ENCODE peak calls at places on chromosome 9, in four cellular contexts. Q is H1, X is trophoblast cell, D is H9. J is an unnamed sample. For H3K79me2, the result is how much of the 10 kb centered on the place peaks cover.

GRCh38 chr9:37943329-37944265 is 39.7 kb upstream of the SLC25A51 start:
- DNase-seq in Q (no peak), X (peak), D (no peak), J (peak)

GRCh38 chr9:135552021-135552697 is 6.2 kb downstream of the OBP2A start:
- DNase-seq in Q (no peak), X (no peak), D (no peak), J (no peak)

GRCh38 chr9:121612511-121612998 is 38.9 kb upstream of the DAB2IP start:
- DNase-seq in Q (no peak), X (peak), D (peak), J (peak)

GRCh38 chr9:79611091-79611614 is 39.4 kb downstream of the TLE4 start:
- DNase-seq in Q (no peak), X (no peak), D (no peak), J (peak)

GRCh38 chr9:129052592-129052991 is 16.2 kb downstream of the MIGA2 start:
- DNase-seq in Q (no peak), X (peak), D (no peak), J (no peak)

GRCh38 chr9:94826644-94827410 is 100.3 kb downstream of the AOPEP start:
- DNase-seq in Q (peak), X (no peak), D (no peak), J (no peak)

GRCh38 chr9:134571326-134571871 is 70.2 kb upstream of the COL5A1 start:
- DNase-seq in Q (peak), X (no peak), D (no peak), J (no peak)

GRCh38 chr9:127116946-127117345 is 5.5 kb downstream of the ANGPTL2 start:
- DNase-seq in Q (no peak), X (no peak), D (no peak), J (peak)

GRCh38 chr9:105700598-105701544 is 6.5 kb downstream of the TMEM38B start:
- DNase-seq in Q (no peak), X (no peak), D (no peak), J (no peak)

GRCh38 chr9:6680797-6681146 is 35.2 kb upstream of the GLDC start:
- DNase-seq in Q (no peak), X (no peak), D (no peak), J (no peak)

DNA sequence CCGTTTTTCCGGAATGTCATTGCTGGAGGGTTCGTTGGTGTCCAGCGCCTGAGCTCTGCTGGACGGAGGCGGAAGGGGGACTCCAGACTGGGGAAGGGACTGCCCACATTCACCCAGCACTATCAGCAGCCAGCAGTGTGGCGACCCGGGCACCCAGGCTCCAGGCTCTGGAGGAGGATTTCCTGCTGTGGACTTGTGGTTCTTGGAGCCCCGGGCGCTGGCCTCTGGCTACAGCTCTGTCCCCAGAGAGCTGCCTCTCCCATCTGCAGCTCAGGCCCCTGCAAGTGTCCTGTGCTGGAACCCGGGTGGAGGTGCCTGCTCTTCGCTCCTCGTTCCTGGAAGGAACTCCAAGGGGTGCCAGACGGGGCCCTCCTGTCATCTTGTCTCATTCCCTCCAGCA is 152.6 kb downstream of the RGS3 start:
- DNase-seq in Q (peak), X (no peak), D (no peak), J (no peak)
- H2BK120ac ChIP-seq in Q (no peak), X (peak), D (no peak), J (no peak)

GRCh38 chr9:99146574-99146973 is 41.7 kb downstream of the TGFBR1 start:
- DNase-seq in Q (no peak), X (no peak), D (no peak), J (no peak)
- H3K79me2 ChIP-seq in Q (under half), X (under half), D (under half), J (under half)

DNA sequence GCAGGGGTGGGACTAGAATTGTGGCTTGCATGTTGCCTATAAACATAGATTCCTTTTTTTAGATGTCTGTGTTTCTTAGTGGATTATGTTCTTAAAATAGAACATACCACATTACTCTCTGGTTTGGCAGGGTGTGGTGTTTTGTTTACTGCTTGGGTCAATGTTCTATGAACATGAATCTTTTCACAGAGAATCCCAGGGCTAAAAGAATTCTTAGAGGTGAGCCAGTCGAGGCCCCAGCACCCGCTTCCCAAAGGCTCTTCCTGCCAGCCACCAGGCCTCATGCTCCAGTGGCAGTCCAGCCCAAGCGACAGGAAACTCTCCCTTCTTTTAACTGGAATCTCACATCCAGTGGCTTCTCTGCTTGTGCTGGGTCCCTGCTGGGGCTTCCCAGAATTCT is 126.6 kb downstream of the C9orf152 start:
- DNase-seq in Q (no peak), X (no peak), D (no peak), J (peak)
- H2BK120ac ChIP-seq in Q (no peak), X (no peak), D (no peak), J (no peak)

GRCh38 chr9:132002827-132003704 is 76.6 kb downstream of the MED27 start:
- DNase-seq in Q (no peak), X (no peak), D (no peak), J (no peak)
- H3K79me2 ChIP-seq in Q (under half), X (under half), D (under half), J (under half)

GRCh38 chr9:92947268-92948031 is at the start of gene FGD3:
- DNase-seq in Q (peak), X (no peak), D (peak), J (no peak)
- H2BK120ac ChIP-seq in Q (no peak), X (no peak), D (no peak), J (no peak)

DNA sequence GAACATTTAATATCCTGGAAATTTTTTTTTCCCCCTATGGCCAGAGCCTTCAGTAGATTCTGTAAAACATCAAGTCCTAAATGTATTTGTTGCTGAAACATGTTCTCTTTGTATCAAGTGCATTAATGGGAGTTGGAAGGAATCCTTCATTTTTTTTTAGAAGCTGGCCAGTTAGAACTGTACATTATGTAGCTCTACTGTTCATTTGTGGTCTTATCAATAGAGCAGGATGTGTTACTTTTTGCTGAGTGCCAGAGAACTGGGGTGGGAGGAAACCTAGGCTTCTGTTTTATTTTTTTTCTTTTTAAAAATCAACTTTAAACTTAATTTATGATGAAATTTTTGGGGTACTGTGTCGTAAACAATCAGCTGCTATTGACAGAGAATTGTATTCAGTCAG is 5.0 kb downstream of the PIP5K1B start:
- DNase-seq in Q (no peak), X (no peak), D (no peak), J (no peak)
- H3K79me2 ChIP-seq in Q (under half), X (under half), D (under half), J (under half)

GRCh38 chr9:89668216-89668867 is 63.5 kb downstream of the GADD45G start:
- DNase-seq in Q (no peak), X (no peak), D (no peak), J (no peak)
- H2BK120ac ChIP-seq in Q (no peak), X (no peak), D (no peak), J (no peak)